ENCODE peak calls at places on chromosomes 13 and 19, in seven cellular contexts. W, O, E, N, S, J and A are unnamed samples.
A peak's percentile ranks its signal among the peaks of the same experiment; 100 is the strongest.

GRCh38 chr13:101144808-101145419 is 271.4 kb downstream of the NALCN start:
- DNase-seq in W (peak; percentile 66), O (no peak), E (peak; percentile 57), N (peak; percentile 77), S (peak; percentile 62), J (peak; percentile 73), A (peak; percentile 71)

GRCh38 chr13:70027551-70027950 is 80.1 kb upstream of the ATXN8OS start:
- DNase-seq in W (no peak), O (no peak), E (no peak), N (no peak), S (no peak), J (no peak), A (no peak)

GRCh38 chr19:58037927-58038687 is 4.3 kb downstream of the ZSCAN1 start:
- DNase-seq in W (no peak), O (no peak), E (no peak), N (no peak), S (no peak), J (peak; percentile 72), A (no peak)

GRCh38 chr19:14361824-14362223 is 19.4 kb upstream of the ADGRE5 start:
- DNase-seq in W (no peak), O (no peak), E (no peak), N (peak; percentile 29), S (no peak), J (peak; percentile 40), A (no peak)

GRCh38 chr13:47117268-47117667 is 220.4 kb upstream of the HTR2A start:
- DNase-seq in W (no peak), O (no peak), E (no peak), N (no peak), S (peak; percentile 68), J (no peak), A (no peak)

GRCh38 chr13:20616059-20616797 is 49.3 kb downstream of the IFT88 start:
- DNase-seq in W (peak; percentile 74), O (no peak), E (no peak), N (no peak), S (peak; percentile 77), J (no peak), A (peak; percentile 47)

GRCh38 chr13:109668433-109669233 is 117.8 kb downstream of the IRS2 start:
- DNase-seq in W (no peak), O (no peak), E (no peak), N (no peak), S (no peak), J (peak; percentile 38), A (no peak)

GRCh38 chr13:73201601-73202000 is 142.8 kb downstream of the KLF5 start:
- DNase-seq in W (no peak), O (no peak), E (no peak), N (no peak), S (peak; percentile 30), J (peak; percentile 51), A (no peak)

GRCh38 chr13:101150998-101151397 is 265.3 kb downstream of the NALCN start:
- DNase-seq in W (peak; percentile 9), O (no peak), E (no peak), N (peak; percentile 14), S (peak; percentile 62), J (peak; percentile 64), A (no peak)

GRCh38 chr19:14004619-14005380 is 1.3 kb downstream of the RFX1 start:
- DNase-seq in W (peak; percentile 52), O (peak; percentile 88), E (no peak), N (no peak), S (peak; percentile 42), J (no peak), A (peak; percentile 78)

GRCh38 chr13:98320561-98321105 is 143.6 kb upstream of the RNF113B start:
- DNase-seq in W (no peak), O (no peak), E (no peak), N (no peak), S (no peak), J (no peak), A (no peak)

GRCh38 chr19:40623403-40624239 is 22.5 kb downstream of the LTBP4 start:
- DNase-seq in W (no peak), O (no peak), E (no peak), N (peak; percentile 45), S (no peak), J (peak; percentile 80), A (peak; percentile 43)

GRCh38 chr13:50277127-50277526 is 261.9 kb downstream of the KCNRG start:
- DNase-seq in W (no peak), O (no peak), E (no peak), N (no peak), S (no peak), J (no peak), A (no peak)

GRCh38 chr13:50065712-50066111 is 50.5 kb downstream of the KCNRG start:
- DNase-seq in W (no peak), O (no peak), E (no peak), N (no peak), S (no peak), J (no peak), A (no peak)

GRCh38 chr13:94987869-94988268 is 275.5 kb upstream of the SOX21 start:
- DNase-seq in W (no peak), O (no peak), E (no peak), N (no peak), S (no peak), J (no peak), A (no peak)

GRCh38 chr19:5805465-5806132 is 732 bp downstream of the NRTN start:
- DNase-seq in W (peak; percentile 34), O (peak; percentile 41), E (no peak), N (peak; percentile 93), S (peak; percentile 24), J (peak; percentile 95), A (peak; percentile 24)

GRCh38 chr19:10568444-10568825 is 344 bp downstream of the CDKN2D start:
- DNase-seq in W (no peak), O (no peak), E (no peak), N (no peak), S (no peak), J (no peak), A (peak; percentile 32)

GRCh38 chr19:46386151-46386550 is 27.2 kb downstream of the CCDC8 start:
- DNase-seq in W (no peak), O (no peak), E (no peak), N (no peak), S (no peak), J (no peak), A (no peak)

GRCh38 chr19:36113895-36114762 is 546 bp downstream of the POLR2I start:
- DNase-seq in W (peak; percentile 39), O (no peak), E (no peak), N (peak; percentile 18), S (peak; percentile 38), J (peak; percentile 63), A (peak; percentile 49)

GRCh38 chr13:110135977-110136597 is 170.9 kb downstream of the COL4A1 start:
- DNase-seq in W (no peak), O (no peak), E (no peak), N (no peak), S (no peak), J (no peak), A (no peak)

GRCh38 chr19:55251296-55252081 is 7.3 kb downstream of the PPP6R1 start:
- DNase-seq in W (peak; percentile 20), O (peak; percentile 38), E (no peak), N (no peak), S (no peak), J (no peak), A (peak; percentile 53)

GRCh38 chr19:54421521-54421920 is 6.3 kb downstream of the TTYH1 start:
- DNase-seq in W (no peak), O (no peak), E (no peak), N (no peak), S (no peak), J (no peak), A (no peak)

GRCh38 chr13:106083620-106084350 is 451.7 kb downstream of the EFNB2 start:
- DNase-seq in W (peak; percentile 86), O (no peak), E (peak; percentile 21), N (peak; percentile 31), S (peak; percentile 40), J (peak; percentile 28), A (peak; percentile 81)

GRCh38 chr19:42024622-42025111 is 30.6 kb upstream of the ATP1A3 start:
- DNase-seq in W (no peak), O (peak; percentile 63), E (no peak), N (peak; percentile 40), S (peak; percentile 90), J (peak; percentile 14), A (no peak)

GRCh38 chr13:35514801-35515502 is 38.5 kb upstream of the MAB21L1 start:
- DNase-seq in W (no peak), O (no peak), E (no peak), N (no peak), S (no peak), J (no peak), A (no peak)

GRCh38 chr13:43469791-43470190 is 317.0 kb downstream of the ENOX1 start:
- DNase-seq in W (no peak), O (no peak), E (no peak), N (no peak), S (no peak), J (no peak), A (no peak)

GRCh38 chr13:50715402-50716146 is 127.9 kb downstream of the DLEU7 start:
- DNase-seq in W (no peak), O (peak; percentile 86), E (no peak), N (no peak), S (no peak), J (no peak), A (no peak)

GRCh38 chr19:18340237-18340989 is at the start of gene PGPEP1:
- DNase-seq in W (peak; percentile 65), O (peak; percentile 84), E (no peak), N (peak; percentile 77), S (peak; percentile 43), J (peak; percentile 83), A (peak; percentile 69)

GRCh38 chr13:30735025-30735967 is at the start of gene ALOX5AP:
- DNase-seq in W (no peak), O (no peak), E (no peak), N (no peak), S (no peak), J (no peak), A (no peak)

GRCh38 chr19:610801-611505 is 21.3 kb downstream of the HCN2 start:
- DNase-seq in W (no peak), O (no peak), E (peak; percentile 29), N (no peak), S (peak; percentile 74), J (peak; percentile 72), A (peak; percentile 29)

GRCh38 chr19:48780684-48781391 is 25.5 kb downstream of the FGF21 start:
- DNase-seq in W (peak; percentile 43), O (no peak), E (no peak), N (no peak), S (peak; percentile 9), J (peak; percentile 53), A (peak; percentile 80)

GRCh38 chr13:109427148-109427547 is 359.2 kb downstream of the IRS2 start:
- DNase-seq in W (no peak), O (no peak), E (no peak), N (no peak), S (peak; percentile 35), J (no peak), A (no peak)

GRCh38 chr19:50224986-50225747 is 21.7 kb downstream of the MYH14 start:
- DNase-seq in W (no peak), O (no peak), E (no peak), N (no peak), S (no peak), J (no peak), A (no peak)

GRCh38 chr19:10168386-10168948 is 26.3 kb downstream of the DNMT1 start:
- DNase-seq in W (no peak), O (no peak), E (no peak), N (no peak), S (no peak), J (no peak), A (no peak)

GRCh38 chr13:23020246-23020843 is 160.4 kb upstream of the SGCG start:
- DNase-seq in W (peak; percentile 58), O (no peak), E (peak; percentile 29), N (peak; percentile 61), S (peak; percentile 55), J (peak; percentile 86), A (peak; percentile 59)